ENCODE peak calls at places on chromosome 2, in six cellular contexts. R, O, Z, S, N and A are unnamed samples.

GRCh38 chr2:174623690-174624089 is 26.1 kb upstream of the WIPF1 start:
- DNase-seq in R (no peak), O (no peak), Z (no peak), S (no peak), N (no peak), A (no peak)

GRCh38 chr2:40201425-40201824 is 250.5 kb downstream of the SLC8A1 start:
- DNase-seq in R (no peak), O (no peak), Z (no peak), S (no peak), N (no peak), A (no peak)

GRCh38 chr2:104702026-104702425 is 151.9 kb upstream of the POU3F3 start:
- DNase-seq in R (no peak), O (no peak), Z (no peak), S (no peak), N (no peak), A (no peak)

GRCh38 chr2:70035344-70035844 is 51.9 kb upstream of the PCBP1 start:
- DNase-seq in R (no peak), O (no peak), Z (no peak), S (no peak), N (no peak), A (no peak)

GRCh38 chr2:229137623-229138022 is 133.5 kb downstream of the PID1 start:
- DNase-seq in R (no peak), O (no peak), Z (no peak), S (no peak), N (peak; percentile 87), A (no peak)

GRCh38 chr2:227447606-227448005 is 24.4 kb upstream of the AGFG1 start:
- DNase-seq in R (no peak), O (no peak), Z (no peak), S (no peak), N (no peak), A (no peak)

GRCh38 chr2:33946198-33946597 is 347.1 kb upstream of the FAM98A start:
- DNase-seq in R (no peak), O (no peak), Z (no peak), S (no peak), N (no peak), A (no peak)

GRCh38 chr2:218890369-218890768 is 9.7 kb downstream of the WNT10A start:
- DNase-seq in R (no peak), O (no peak), Z (no peak), S (no peak), N (no peak), A (no peak)